ENCODE peak calls at places on chromosomes 7 and 10, in ten cellular contexts. H, W, M, B, P, D, U, I, Q and N are unnamed samples.
A peak's percentile ranks its signal among the peaks of the same experiment; 100 is the strongest.

GRCh38 chr7:4816419-4817080 is 41.1 kb downstream of the AP5Z1 start:
- DNase-seq in Q (no peak), D (no peak), I (no peak), W (no peak), B (no peak), H (no peak), P (no peak), U (no peak), M (no peak), N (no peak)

GRCh38 chr7:40311307-40311706 is 176.5 kb downstream of the SUGCT start:
- DNase-seq in H (no peak), U (no peak), I (no peak), D (no peak), B (no peak), P (peak; percentile 23), Q (no peak), M (no peak), W (no peak), N (no peak)

GRCh38 chr7:56092789-56093531 is at the start of gene PHKG1:
- DNase-seq in B (no peak), U (no peak), I (peak; percentile 90), M (peak; percentile 56), Q (peak; percentile 58), W (peak; percentile 67), H (peak; percentile 81), P (no peak), D (peak; percentile 40), N (no peak)

GRCh38 chr10:58457761-58458616 is 54.7 kb upstream of the BICC1 start:
- DNase-seq in U (no peak), P (no peak), M (peak; percentile 39), D (no peak), I (peak; percentile 66), H (no peak), W (peak; percentile 30), B (no peak), Q (no peak), N (no peak)

GRCh38 chr7:2049111-2049781 is 183.5 kb downstream of the MAD1L1 start:
- DNase-seq in U (no peak), D (no peak), P (no peak), B (peak; percentile 45), M (no peak), I (peak; percentile 13), W (no peak), Q (no peak), H (no peak), N (no peak)

GRCh38 chr7:112505495-112505894 is 24.7 kb downstream of the LSMEM1 start:
- DNase-seq in P (no peak), U (no peak), W (no peak), H (no peak), M (no peak), I (no peak), B (no peak), D (no peak), Q (no peak), N (no peak)

GRCh38 chr7:47266131-47266706 is 315.7 kb downstream of the TNS3 start:
- DNase-seq in M (peak; percentile 47), U (no peak), Q (peak; percentile 66), H (peak; percentile 69), I (peak; percentile 53), D (peak; percentile 77), B (no peak), W (peak; percentile 75), P (peak; percentile 12), N (peak; percentile 79)

GRCh38 chr10:8473205-8473604 is 418.7 kb downstream of the GATA3 start:
- DNase-seq in I (no peak), Q (peak; percentile 6), H (no peak), W (no peak), P (no peak), D (no peak), B (no peak), M (no peak), U (no peak), N (no peak)

GRCh38 chr10:93334181-93334580 is 148.0 kb downstream of the MYOF start:
- DNase-seq in D (no peak), B (no peak), P (no peak), M (no peak), H (no peak), U (no peak), W (no peak), Q (no peak), I (no peak), N (no peak)

GRCh38 chr7:50713357-50713965 is 69.2 kb downstream of the GRB10 start:
- DNase-seq in I (no peak), D (no peak), W (no peak), H (no peak), P (no peak), U (no peak), B (no peak), Q (no peak), M (no peak), N (no peak)

GRCh38 chr7:50710441-50711154 is 72.1 kb downstream of the GRB10 start:
- DNase-seq in U (no peak), D (no peak), M (no peak), B (no peak), W (no peak), Q (no peak), P (no peak), I (no peak), H (no peak), N (no peak)

GRCh38 chr7:50714851-50715250 is 67.8 kb downstream of the GRB10 start:
- DNase-seq in M (no peak), B (no peak), D (no peak), P (no peak), U (no peak), W (no peak), I (no peak), H (no peak), Q (peak; percentile 35), N (no peak)

GRCh38 chr7:50711271-50712175 is 71.2 kb downstream of the GRB10 start:
- DNase-seq in H (no peak), B (no peak), P (no peak), D (no peak), M (no peak), Q (peak; percentile 55), I (peak; percentile 62), W (no peak), U (no peak), N (no peak)

GRCh38 chr7:50712527-50713356 is 70.0 kb downstream of the GRB10 start:
- DNase-seq in Q (no peak), I (no peak), U (no peak), P (no peak), H (no peak), D (no peak), B (no peak), M (no peak), W (no peak), N (no peak)
- H3K4me1 ChIP-seq in Q (peaks cover 63% of the 10 kb centered on the region), I (peaks cover 85% of the 10 kb centered on the region), U (no peaks in the 10 kb centered on the region), P (no peaks in the 10 kb centered on the region), H (peaks cover 10% of the 10 kb centered on the region), D (peaks cover 25% of the 10 kb centered on the region), B (peaks cover 21% of the 10 kb centered on the region), M (peaks cover 21% of the 10 kb centered on the region), W (peaks cover 5% of the 10 kb centered on the region), N (peaks cover 20% of the 10 kb centered on the region)

GRCh38 chr10:79981673-79982485 is 33.0 kb upstream of the SFTPD start:
- DNase-seq in U (no peak), B (no peak), Q (peak; percentile 69), P (no peak), W (peak; percentile 52), H (peak; percentile 93), D (peak; percentile 84), I (peak; percentile 75), M (no peak), N (peak; percentile 71)
- TF ChIP-seq CTCF in U (no peak), B (no peak), Q (no peak), P (no peak), W (no peak), H (no peak), D (peak; percentile 2), I (peak; percentile 25), M (no peak), N (no peak)

GRCh38 chr10:100370561-100370975 is 23.5 kb downstream of the SCD start:
- DNase-seq in H (no peak), I (peak; percentile 33), M (peak; percentile 49), U (peak; percentile 19), D (no peak), P (no peak), B (no peak), Q (peak; percentile 73), W (peak; percentile 52), N (no peak)
- H3K4me1 ChIP-seq in H (peaks cover 40% of the 10 kb centered on the region), I (peaks cover 38% of the 10 kb centered on the region), M (peaks cover 35% of the 10 kb centered on the region), U (peaks cover 44% of the 10 kb centered on the region), D (peaks cover 34% of the 10 kb centered on the region), P (peaks cover 21% of the 10 kb centered on the region), B (peaks cover 34% of the 10 kb centered on the region), Q (peaks cover 60% of the 10 kb centered on the region), W (peaks cover 53% of the 10 kb centered on the region), N (peaks cover 29% of the 10 kb centered on the region)

GRCh38 chr7:38451840-38452239 is 178.4 kb upstream of the TARP start:
- DNase-seq in P (no peak), I (no peak), B (no peak), U (no peak), Q (peak; percentile 37), D (peak; percentile 62), W (no peak), M (no peak), H (no peak), N (peak; percentile 49)
- TF ChIP-seq CTCF in P (no peak), I (peak; percentile 49), B (peak; percentile 52), U (no peak), Q (peak; percentile 33), D (peak; percentile 68), W (no peak), M (no peak), H (no peak), N (peak; percentile 52)

GRCh38 chr7:22563115-22563514 is 63.1 kb upstream of the STEAP1B start:
- DNase-seq in Q (no peak), I (peak; percentile 50), W (no peak), M (no peak), U (no peak), P (no peak), D (no peak), B (no peak), H (no peak), N (peak; percentile 38)

GRCh38 chr7:22559829-22560489 is 60.0 kb upstream of the STEAP1B start:
- DNase-seq in H (no peak), U (peak; percentile 27), I (peak; percentile 80), D (peak; percentile 94), Q (peak; percentile 80), M (peak; percentile 84), B (no peak), P (no peak), W (peak; percentile 65), N (peak; percentile 80)

GRCh38 chr7:22561356-22561755 is 61.4 kb upstream of the STEAP1B start:
- DNase-seq in D (peak; percentile 95), M (peak; percentile 68), B (peak; percentile 88), H (peak; percentile 71), I (peak; percentile 92), U (no peak), P (no peak), Q (peak; percentile 78), W (peak; percentile 39), N (peak; percentile 74)

GRCh38 chr7:22563621-22564241 is 63.7 kb upstream of the STEAP1B start:
- DNase-seq in W (no peak), Q (no peak), U (no peak), I (no peak), H (no peak), D (peak; percentile 30), B (no peak), M (no peak), P (no peak), N (peak; percentile 36)

GRCh38 chr7:22561895-22562593 is 62.1 kb upstream of the STEAP1B start:
- DNase-seq in M (no peak), Q (no peak), D (peak; percentile 63), W (no peak), I (no peak), H (no peak), B (no peak), U (no peak), P (no peak), N (no peak)
- H3K4me1 ChIP-seq in M (peaks cover 41% of the 10 kb centered on the region), Q (peaks cover 52% of the 10 kb centered on the region), D (peaks cover 52% of the 10 kb centered on the region), W (peaks cover 8% of the 10 kb centered on the region), I (peaks cover 62% of the 10 kb centered on the region), H (peaks cover 58% of the 10 kb centered on the region), B (peaks cover 54% of the 10 kb centered on the region), U (peaks cover 27% of the 10 kb centered on the region), P (peaks cover 49% of the 10 kb centered on the region), N (peaks cover 20% of the 10 kb centered on the region)